ENCODE peak calls at places on chromosomes 6 and 20, in five cellular contexts. One of them, this sample, is unnamed.

GRCh38 chr6:73451166-73452106 is 661 bp downstream of the CGAS start:
- DNase-seq in endothelial cell: peak
- DNase-seq in activated CD8-positive, alpha-beta memory T cell treated with anti-CD3 and anti-CD28 coated beads for 4 hours: no peak
- DNase-seq in left kidney: peak
- DNase-seq in skeletal muscle cell: no peak
- DNase-seq in this sample: peak

GRCh38 chr6:85417336-85417735 is 32.5 kb upstream of the NT5E start:
- DNase-seq in endothelial cell: no peak
- DNase-seq in activated CD8-positive, alpha-beta memory T cell treated with anti-CD3 and anti-CD28 coated beads for 4 hours: no peak
- DNase-seq in left kidney: no peak
- DNase-seq in skeletal muscle cell: no peak
- DNase-seq in this sample: no peak

GRCh38 chr6:35590622-35591066 is 77.9 kb upstream of the TULP1 start:
- DNase-seq in endothelial cell: no peak
- DNase-seq in activated CD8-positive, alpha-beta memory T cell treated with anti-CD3 and anti-CD28 coated beads for 4 hours: no peak
- DNase-seq in left kidney: peak
- DNase-seq in skeletal muscle cell: no peak
- DNase-seq in this sample: no peak

GRCh38 chr6:106882601-106883518 is 91.7 kb downstream of the CD24 start:
- DNase-seq in endothelial cell: no peak
- DNase-seq in activated CD8-positive, alpha-beta memory T cell treated with anti-CD3 and anti-CD28 coated beads for 4 hours: no peak
- DNase-seq in left kidney: no peak
- DNase-seq in skeletal muscle cell: no peak
- DNase-seq in this sample: no peak

GRCh38 chr6:16056263-16056870 is 72.5 kb upstream of the MYLIP start:
- DNase-seq in endothelial cell: no peak
- DNase-seq in activated CD8-positive, alpha-beta memory T cell treated with anti-CD3 and anti-CD28 coated beads for 4 hours: no peak
- DNase-seq in left kidney: no peak
- DNase-seq in skeletal muscle cell: no peak
- DNase-seq in this sample: no peak

GRCh38 chr6:89475634-89476033 is 42.7 kb downstream of the ANKRD6 start:
- DNase-seq in endothelial cell: no peak
- DNase-seq in activated CD8-positive, alpha-beta memory T cell treated with anti-CD3 and anti-CD28 coated beads for 4 hours: no peak
- DNase-seq in left kidney: no peak
- DNase-seq in skeletal muscle cell: peak
- DNase-seq in this sample: no peak

GRCh38 chr20:51220293-51220706 is 197.4 kb upstream of the KCNG1 start:
- DNase-seq in endothelial cell: peak
- DNase-seq in activated CD8-positive, alpha-beta memory T cell treated with anti-CD3 and anti-CD28 coated beads for 4 hours: peak
- DNase-seq in left kidney: peak
- DNase-seq in skeletal muscle cell: no peak
- DNase-seq in this sample: no peak

GRCh38 chr20:54103067-54103761 is 32.8 kb upstream of the BCAS1 start:
- DNase-seq in endothelial cell: peak
- DNase-seq in activated CD8-positive, alpha-beta memory T cell treated with anti-CD3 and anti-CD28 coated beads for 4 hours: peak
- DNase-seq in left kidney: peak
- DNase-seq in skeletal muscle cell: peak
- DNase-seq in this sample: peak

GRCh38 chr6:35922139-35922554 is 1.2 kb upstream of the SRPK1 start:
- DNase-seq in endothelial cell: no peak
- DNase-seq in activated CD8-positive, alpha-beta memory T cell treated with anti-CD3 and anti-CD28 coated beads for 4 hours: no peak
- DNase-seq in left kidney: peak
- DNase-seq in skeletal muscle cell: no peak
- DNase-seq in this sample: no peak

GRCh38 chr20:63815613-63815862 is 15.5 kb downstream of the ZBTB46 start:
- DNase-seq in endothelial cell: no peak
- DNase-seq in activated CD8-positive, alpha-beta memory T cell treated with anti-CD3 and anti-CD28 coated beads for 4 hours: no peak
- DNase-seq in left kidney: no peak
- DNase-seq in skeletal muscle cell: no peak
- DNase-seq in this sample: no peak

GRCh38 chr20:23441850-23442313 is 2.4 kb downstream of the CSTL1 start:
- DNase-seq in endothelial cell: peak
- DNase-seq in activated CD8-positive, alpha-beta memory T cell treated with anti-CD3 and anti-CD28 coated beads for 4 hours: peak
- DNase-seq in left kidney: peak
- DNase-seq in skeletal muscle cell: peak
- DNase-seq in this sample: peak

GRCh38 chr6:137217801-137218472 is 1.2 kb downstream of the IFNGR1 start:
- DNase-seq in endothelial cell: no peak
- DNase-seq in activated CD8-positive, alpha-beta memory T cell treated with anti-CD3 and anti-CD28 coated beads for 4 hours: no peak
- DNase-seq in left kidney: peak
- DNase-seq in skeletal muscle cell: no peak
- DNase-seq in this sample: no peak

GRCh38 chr6:16345449-16346330 is 107.3 kb downstream of the GMPR start:
- DNase-seq in endothelial cell: no peak
- DNase-seq in activated CD8-positive, alpha-beta memory T cell treated with anti-CD3 and anti-CD28 coated beads for 4 hours: no peak
- DNase-seq in left kidney: no peak
- DNase-seq in skeletal muscle cell: peak
- DNase-seq in this sample: peak

GRCh38 chr6:151661928-151662327 is 145.6 kb upstream of the ESR1 start:
- DNase-seq in endothelial cell: peak
- DNase-seq in activated CD8-positive, alpha-beta memory T cell treated with anti-CD3 and anti-CD28 coated beads for 4 hours: no peak
- DNase-seq in left kidney: no peak
- DNase-seq in skeletal muscle cell: no peak
- DNase-seq in this sample: no peak

GRCh38 chr6:168371185-168371584 is 51.6 kb upstream of the DACT2 start:
- DNase-seq in endothelial cell: no peak
- DNase-seq in activated CD8-positive, alpha-beta memory T cell treated with anti-CD3 and anti-CD28 coated beads for 4 hours: no peak
- DNase-seq in left kidney: no peak
- DNase-seq in skeletal muscle cell: no peak
- DNase-seq in this sample: no peak

GRCh38 chr6:84428300-84428907 is 201.0 kb upstream of the CEP162 start:
- DNase-seq in endothelial cell: peak
- DNase-seq in activated CD8-positive, alpha-beta memory T cell treated with anti-CD3 and anti-CD28 coated beads for 4 hours: no peak
- DNase-seq in left kidney: peak
- DNase-seq in skeletal muscle cell: no peak
- DNase-seq in this sample: peak

GRCh38 chr6:147195987-147196386 is 8.2 kb upstream of the STXBP5 start:
- DNase-seq in endothelial cell: no peak
- DNase-seq in activated CD8-positive, alpha-beta memory T cell treated with anti-CD3 and anti-CD28 coated beads for 4 hours: no peak
- DNase-seq in left kidney: no peak
- DNase-seq in skeletal muscle cell: no peak
- DNase-seq in this sample: no peak

GRCh38 chr6:29850011-29850553 is 22.5 kb downstream of the HLA-G start:
- DNase-seq in endothelial cell: no peak
- DNase-seq in activated CD8-positive, alpha-beta memory T cell treated with anti-CD3 and anti-CD28 coated beads for 4 hours: no peak
- DNase-seq in left kidney: no peak
- DNase-seq in skeletal muscle cell: no peak
- DNase-seq in this sample: no peak

GRCh38 chr6:162056745-162057144 is 670.8 kb downstream of the PRKN start:
- DNase-seq in endothelial cell: peak
- DNase-seq in activated CD8-positive, alpha-beta memory T cell treated with anti-CD3 and anti-CD28 coated beads for 4 hours: no peak
- DNase-seq in left kidney: peak
- DNase-seq in skeletal muscle cell: peak
- DNase-seq in this sample: peak

GRCh38 chr20:43955244-43956191 is 40.9 kb downstream of the TOX2 start:
- DNase-seq in endothelial cell: no peak
- DNase-seq in activated CD8-positive, alpha-beta memory T cell treated with anti-CD3 and anti-CD28 coated beads for 4 hours: peak
- DNase-seq in left kidney: no peak
- DNase-seq in skeletal muscle cell: peak
- DNase-seq in this sample: peak

GRCh38 chr6:11497881-11498280 is 39.7 kb upstream of the TMEM170B start:
- DNase-seq in endothelial cell: no peak
- DNase-seq in activated CD8-positive, alpha-beta memory T cell treated with anti-CD3 and anti-CD28 coated beads for 4 hours: no peak
- DNase-seq in left kidney: no peak
- DNase-seq in skeletal muscle cell: no peak
- DNase-seq in this sample: peak

GRCh38 chr6:129634411-129635230 is 75.4 kb downstream of the ARHGAP18 start:
- DNase-seq in endothelial cell: no peak
- DNase-seq in activated CD8-positive, alpha-beta memory T cell treated with anti-CD3 and anti-CD28 coated beads for 4 hours: no peak
- DNase-seq in left kidney: no peak
- DNase-seq in skeletal muscle cell: no peak
- DNase-seq in this sample: no peak

GRCh38 chr20:3658708-3659491 is 4.3 kb downstream of the GFRA4 start:
- DNase-seq in endothelial cell: no peak
- DNase-seq in activated CD8-positive, alpha-beta memory T cell treated with anti-CD3 and anti-CD28 coated beads for 4 hours: no peak
- DNase-seq in left kidney: no peak
- DNase-seq in skeletal muscle cell: no peak
- DNase-seq in this sample: peak

GRCh38 chr20:43583982-43584432 is 6.7 kb upstream of the IFT52 start:
- DNase-seq in endothelial cell: no peak
- DNase-seq in activated CD8-positive, alpha-beta memory T cell treated with anti-CD3 and anti-CD28 coated beads for 4 hours: no peak
- DNase-seq in left kidney: peak
- DNase-seq in skeletal muscle cell: peak
- DNase-seq in this sample: no peak

GRCh38 chr6:156060013-156060412 is 604.4 kb upstream of the NOX3 start:
- DNase-seq in endothelial cell: no peak
- DNase-seq in activated CD8-positive, alpha-beta memory T cell treated with anti-CD3 and anti-CD28 coated beads for 4 hours: no peak
- DNase-seq in left kidney: no peak
- DNase-seq in skeletal muscle cell: no peak
- DNase-seq in this sample: no peak

GRCh38 chr20:62308102-62308822 is 5.5 kb downstream of the ADRM1 start:
- DNase-seq in endothelial cell: no peak
- DNase-seq in activated CD8-positive, alpha-beta memory T cell treated with anti-CD3 and anti-CD28 coated beads for 4 hours: no peak
- DNase-seq in left kidney: no peak
- DNase-seq in skeletal muscle cell: no peak
- DNase-seq in this sample: no peak

GRCh38 chr6:135871878-135872277 is 20.4 kb downstream of the PDE7B start:
- DNase-seq in endothelial cell: no peak
- DNase-seq in activated CD8-positive, alpha-beta memory T cell treated with anti-CD3 and anti-CD28 coated beads for 4 hours: no peak
- DNase-seq in left kidney: no peak
- DNase-seq in skeletal muscle cell: no peak
- DNase-seq in this sample: no peak

GRCh38 chr20:10622657-10623418 is 51.0 kb downstream of the JAG1 start:
- DNase-seq in endothelial cell: no peak
- DNase-seq in activated CD8-positive, alpha-beta memory T cell treated with anti-CD3 and anti-CD28 coated beads for 4 hours: no peak
- DNase-seq in left kidney: no peak
- DNase-seq in skeletal muscle cell: no peak
- DNase-seq in this sample: peak

GRCh38 chr20:12207875-12208274 is 290.2 kb downstream of the BTBD3 start:
- DNase-seq in endothelial cell: peak
- DNase-seq in activated CD8-positive, alpha-beta memory T cell treated with anti-CD3 and anti-CD28 coated beads for 4 hours: no peak
- DNase-seq in left kidney: peak
- DNase-seq in skeletal muscle cell: no peak
- DNase-seq in this sample: peak

This sample was measured in islet precursor cell.